ENCODE peak calls at places on chromosomes 4 and X, in ten cellular contexts. O, J, N, E, A, P, T, D, V and R are unnamed samples.

GRCh38 chr4:79399076-79399475 is 9.0 kb downstream of the GK2 start:
- DNase-seq in O (no peak), D (no peak), V (no peak), T (no peak), E (no peak), P (no peak), A (no peak), J (no peak), N (no peak), R (no peak)

GRCh38 chrX:23287191-23287764 is 47.4 kb upstream of the PTCHD1 start:
- DNase-seq in O (no peak), T (no peak), P (no peak), A (no peak), D (no peak), J (no peak), V (no peak), N (no peak), E (no peak), R (no peak)

GRCh38 chr4:43547560-43547959 is 655.0 kb downstream of the GRXCR1 start:
- DNase-seq in T (no peak), O (no peak), P (no peak), D (no peak), E (no peak), V (no peak), J (no peak), A (no peak), N (no peak), R (no peak)

GRCh38 chrX:68989865-68990606 is 161.2 kb downstream of the EFNB1 start:
- DNase-seq in D (no peak), A (no peak), O (peak), N (no peak), J (no peak), E (no peak), P (peak), T (no peak), V (no peak), R (no peak)

GRCh38 chr4:93981594-93981993 is 153.0 kb downstream of the ATOH1 start:
- DNase-seq in O (no peak), A (no peak), E (no peak), J (no peak), P (no peak), N (no peak), T (no peak), D (no peak), V (no peak), R (no peak)

GRCh38 chrX:98111684-98112083 is 1228.0 kb downstream of the RPA4 start:
- DNase-seq in O (no peak), E (no peak), P (no peak), T (no peak), D (no peak), V (no peak), N (no peak), J (no peak), A (no peak), R (no peak)

GRCh38 chr4:144701683-144702233 is 55.8 kb downstream of the HHIP start:
- DNase-seq in N (no peak), O (no peak), T (no peak), V (no peak), P (no peak), A (no peak), D (no peak), E (no peak), J (no peak), R (no peak)

GRCh38 chr4:79467246-79467932 is 59.4 kb upstream of the GK2 start:
- DNase-seq in P (no peak), D (no peak), V (no peak), T (no peak), E (no peak), O (no peak), A (no peak), J (no peak), N (no peak), R (no peak)

GRCh38 chrX:153726286-153727107 is 1.8 kb downstream of the ABCD1 start:
- DNase-seq in P (peak), V (peak), J (peak), T (no peak), N (no peak), O (no peak), E (no peak), A (peak), D (peak), R (no peak)

GRCh38 chr4:8082517-8083055 is 76.0 kb downstream of the ABLIM2 start:
- DNase-seq in O (no peak), P (no peak), J (no peak), D (no peak), A (no peak), T (no peak), V (no peak), E (no peak), N (no peak), R (no peak)

GRCh38 chr4:53532521-53532920 is 58.8 kb downstream of the LNX1 start:
- DNase-seq in J (no peak), T (no peak), A (no peak), V (no peak), O (no peak), N (no peak), E (no peak), P (no peak), D (no peak), R (no peak)

GRCh38 chr4:52959545-52959944 is 97.4 kb downstream of the RASL11B start:
- DNase-seq in O (peak), T (no peak), P (no peak), N (no peak), V (no peak), A (no peak), J (no peak), D (no peak), E (no peak), R (no peak)

GRCh38 chr4:22268350-22269025 is 247.4 kb downstream of the ADGRA3 start:
- DNase-seq in P (no peak), J (no peak), O (no peak), E (no peak), V (no peak), T (no peak), D (no peak), N (no peak), A (no peak), R (no peak)

GRCh38 chr4:5809216-5809776 is 83.6 kb downstream of the CRMP1 start:
- DNase-seq in A (no peak), T (no peak), N (no peak), J (no peak), E (no peak), V (no peak), O (no peak), D (no peak), P (peak), R (no peak)

GRCh38 chr4:20044502-20044911 is 207.2 kb upstream of the SLIT2 start:
- DNase-seq in N (no peak), J (no peak), D (no peak), E (no peak), V (no peak), A (no peak), P (no peak), O (peak), T (no peak), R (peak)

GRCh38 chr4:84499065-84499982 is at the start of gene NKX6-1:
- DNase-seq in T (peak), A (peak), V (peak), N (no peak), E (peak), P (peak), J (no peak), D (no peak), O (no peak), R (peak)

GRCh38 chr4:89617256-89617655 is 219.7 kb downstream of the SNCA start:
- DNase-seq in V (no peak), O (no peak), J (no peak), D (no peak), T (no peak), P (no peak), A (no peak), N (no peak), E (no peak), R (no peak)

GRCh38 chr4:116752027-116752426 is 333.3 kb downstream of the TRAM1L1 start:
- DNase-seq in D (no peak), N (no peak), A (no peak), J (no peak), O (no peak), T (no peak), E (no peak), P (no peak), V (no peak), R (no peak)

GRCh38 chr4:25888781-25889180 is 25.2 kb upstream of the SMIM20 start:
- DNase-seq in A (no peak), P (no peak), N (no peak), E (no peak), V (no peak), D (no peak), T (no peak), O (no peak), J (no peak), R (no peak)

GRCh38 chr4:23290656-23291055 is 597.9 kb downstream of the GBA3 start:
- DNase-seq in A (no peak), N (no peak), P (no peak), E (no peak), J (no peak), V (no peak), T (no peak), O (no peak), D (no peak), R (no peak)

GRCh38 chr4:72076562-72076961 is 44.8 kb downstream of the NPFFR2 start:
- DNase-seq in A (no peak), O (no peak), J (no peak), N (no peak), P (no peak), V (no peak), E (no peak), T (no peak), D (no peak), R (no peak)

GRCh38 chr4:6562931-6563901 is 11.8 kb upstream of the MAN2B2 start:
- DNase-seq in P (no peak), V (no peak), T (no peak), D (no peak), J (no peak), N (no peak), E (no peak), O (no peak), A (peak), R (peak)

GRCh38 chr4:170109586-170110289 is 20.0 kb upstream of the AADAT start:
- DNase-seq in J (no peak), E (no peak), N (no peak), P (no peak), V (no peak), O (no peak), A (no peak), T (no peak), D (no peak), R (no peak)

GRCh38 chr4:89994176-89994873 is 99.7 kb downstream of the MMRN1 start:
- DNase-seq in J (no peak), T (no peak), O (no peak), N (no peak), A (no peak), E (no peak), V (no peak), D (no peak), P (no peak), R (peak)

GRCh38 chrX:78066110-78066509 is 37.9 kb upstream of the PGK1 start:
- DNase-seq in E (no peak), O (peak), N (no peak), P (no peak), T (no peak), V (no peak), D (no peak), J (no peak), A (no peak), R (no peak)

GRCh38 chr4:101103381-101104142 is 243.8 kb downstream of the PPP3CA start:
- DNase-seq in J (no peak), O (no peak), E (no peak), T (no peak), D (no peak), P (no peak), N (no peak), V (no peak), A (no peak), R (no peak)

GRCh38 chrX:25275159-25275558 is 259.4 kb upstream of the ARX start:
- DNase-seq in J (no peak), T (no peak), A (no peak), D (no peak), V (no peak), O (no peak), P (no peak), N (no peak), E (no peak), R (no peak)

GRCh38 chr4:61773655-61774245 is 573.6 kb downstream of the ADGRL3 start:
- DNase-seq in A (no peak), D (no peak), N (no peak), E (no peak), P (no peak), J (no peak), V (no peak), O (no peak), T (no peak), R (no peak)

GRCh38 chrX:17376381-17377046 is 1.5 kb downstream of the NHS start:
- DNase-seq in J (no peak), A (peak), T (no peak), O (no peak), P (peak), E (no peak), N (no peak), V (no peak), D (no peak), R (no peak)

GRCh38 chr4:54513231-54513630 is 144.5 kb upstream of the KIT start:
- DNase-seq in O (peak), T (no peak), E (no peak), P (no peak), A (no peak), V (peak), J (no peak), N (no peak), D (no peak), R (peak)

GRCh38 chrX:38717871-38718270 is 83.4 kb upstream of the MID1IP1 start:
- DNase-seq in D (no peak), O (no peak), T (no peak), N (no peak), P (no peak), J (no peak), A (no peak), E (peak), V (no peak), R (peak)

GRCh38 chr4:23921447-23921845 is 31.6 kb upstream of the PPARGC1A start:
- DNase-seq in E (no peak), V (no peak), D (no peak), O (no peak), N (no peak), P (no peak), T (no peak), A (no peak), J (no peak), R (no peak)

GRCh38 chr4:10593130-10593529 is 91.4 kb downstream of the CLNK start:
- DNase-seq in E (peak), V (no peak), A (no peak), N (no peak), P (no peak), J (no peak), D (no peak), O (no peak), T (no peak), R (no peak)

GRCh38 chr4:10589308-10589707 is 95.3 kb downstream of the CLNK start:
- DNase-seq in P (no peak), A (no peak), T (no peak), D (no peak), E (no peak), O (no peak), J (no peak), N (no peak), V (no peak), R (no peak)

GRCh38 chr4:10587697-10588096 is 96.9 kb downstream of the CLNK start:
- DNase-seq in V (no peak), E (no peak), T (no peak), O (no peak), J (no peak), D (no peak), P (no peak), A (no peak), N (no peak), R (no peak)

GRCh38 chr4:10589808-10590207 is 94.8 kb downstream of the CLNK start:
- DNase-seq in D (no peak), E (no peak), N (no peak), J (no peak), T (no peak), O (no peak), V (no peak), A (no peak), P (no peak), R (no peak)

GRCh38 chr4:10590896-10591295 is 93.7 kb downstream of the CLNK start:
- DNase-seq in A (no peak), J (no peak), V (no peak), D (no peak), P (no peak), T (no peak), E (no peak), N (no peak), O (no peak), R (no peak)
- TF ChIP-seq CTCF in A (no peak), J (no peak), V (no peak), D (no peak), P (no peak), T (no peak), E (no peak), N (no peak), O (no peak), R (no peak)

DNA sequence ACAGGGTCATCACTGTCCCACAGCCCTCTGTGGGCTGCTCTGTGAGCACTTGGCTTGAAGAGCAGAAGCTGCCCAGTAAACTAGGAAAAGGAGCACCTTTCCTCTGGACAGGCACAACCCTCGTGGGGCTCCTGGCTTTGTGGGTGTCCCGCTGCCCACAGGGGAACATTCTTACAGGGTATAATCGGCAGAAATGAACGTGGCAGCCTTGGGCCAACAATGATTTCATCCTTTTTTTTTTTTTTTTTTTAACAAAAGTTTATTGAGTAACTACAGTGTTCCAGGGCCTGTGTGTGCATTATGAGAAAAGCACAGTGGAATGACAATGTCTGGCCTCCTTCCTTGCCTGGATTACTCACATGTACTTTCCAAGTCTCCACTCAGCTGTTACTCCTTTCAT is 197.2 kb downstream of the PDGFC start:
- DNase-seq in O (peak), A (no peak), N (no peak), J (no peak), E (no peak), D (no peak), P (no peak), V (no peak), T (no peak), R (peak)
- H3K27ac ChIP-seq in O (peak), A (peak), N (no peak), J (no peak), E (peak), D (no peak), P (no peak), V (no peak), T (peak), R (peak)

DNA sequence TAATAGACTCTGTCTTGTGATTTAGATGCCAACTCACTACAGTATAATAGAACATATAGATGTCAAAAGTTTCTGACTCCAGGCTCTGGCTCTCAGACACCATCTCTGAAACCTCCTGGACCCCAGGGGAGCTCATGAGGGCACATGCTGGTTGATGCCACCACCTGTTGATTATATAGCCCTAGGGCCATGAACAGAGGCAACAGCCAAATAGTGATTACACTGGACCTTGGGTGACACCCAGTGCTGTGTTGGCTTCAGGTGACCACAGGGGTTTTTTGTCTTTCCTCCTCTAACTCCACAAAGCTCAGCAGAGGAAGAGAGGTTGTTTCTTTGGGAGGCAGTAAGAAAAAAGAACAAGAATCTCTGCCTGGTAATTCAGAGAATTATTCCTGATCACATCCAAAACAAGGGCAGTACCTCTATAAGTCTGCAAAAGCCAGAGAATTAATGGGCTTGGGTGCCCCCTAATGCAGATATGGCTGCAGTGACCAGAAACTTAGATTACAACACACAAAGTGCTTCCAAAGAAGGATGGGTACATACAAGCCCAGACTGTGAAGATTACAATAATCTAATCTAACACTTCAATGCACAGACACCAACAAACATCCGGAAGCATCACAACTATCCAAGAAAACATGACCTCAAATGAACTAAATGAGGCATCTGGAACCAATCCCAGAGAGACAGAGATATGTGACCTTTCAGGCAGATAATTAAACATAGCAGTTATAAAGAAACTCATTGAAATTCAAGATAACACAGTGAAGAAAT is 1920.6 kb downstream of the ARAP2 start:
- DNase-seq in V (no peak), J (no peak), O (no peak), E (no peak), T (no peak), A (no peak), N (no peak), P (no peak), D (no peak), R (no peak)
- TF ChIP-seq CTCF in V (no peak), J (peak), O (peak), E (no peak), T (no peak), A (no peak), N (no peak), P (no peak), D (no peak), R (no peak)

DNA sequence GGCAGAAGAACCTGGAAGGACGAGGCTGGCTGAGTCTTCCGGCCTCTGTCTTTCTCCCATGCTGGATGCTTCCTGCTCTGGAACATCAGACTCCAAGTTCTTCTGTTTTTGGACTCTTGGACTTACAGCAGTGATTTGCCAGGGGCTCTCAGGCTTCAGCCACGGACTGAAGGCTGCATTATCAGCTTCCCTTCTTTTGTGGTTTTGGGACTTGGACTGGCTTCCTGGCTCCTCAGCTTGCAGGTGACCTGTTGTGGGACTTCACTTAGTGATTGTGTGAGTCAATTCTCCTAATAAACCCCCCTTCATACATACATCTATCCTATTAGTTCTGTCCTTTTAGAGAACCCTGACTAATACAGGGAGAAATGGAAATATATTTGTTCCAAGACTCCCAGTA is 265.8 kb downstream of the PCDH18 start:
- DNase-seq in A (no peak), E (no peak), D (no peak), V (no peak), N (no peak), T (no peak), P (no peak), J (no peak), O (no peak), R (no peak)
- H3K27ac ChIP-seq in A (no peak), E (no peak), D (no peak), V (no peak), N (no peak), T (no peak), P (no peak), J (no peak), O (no peak), R (no peak)

DNA sequence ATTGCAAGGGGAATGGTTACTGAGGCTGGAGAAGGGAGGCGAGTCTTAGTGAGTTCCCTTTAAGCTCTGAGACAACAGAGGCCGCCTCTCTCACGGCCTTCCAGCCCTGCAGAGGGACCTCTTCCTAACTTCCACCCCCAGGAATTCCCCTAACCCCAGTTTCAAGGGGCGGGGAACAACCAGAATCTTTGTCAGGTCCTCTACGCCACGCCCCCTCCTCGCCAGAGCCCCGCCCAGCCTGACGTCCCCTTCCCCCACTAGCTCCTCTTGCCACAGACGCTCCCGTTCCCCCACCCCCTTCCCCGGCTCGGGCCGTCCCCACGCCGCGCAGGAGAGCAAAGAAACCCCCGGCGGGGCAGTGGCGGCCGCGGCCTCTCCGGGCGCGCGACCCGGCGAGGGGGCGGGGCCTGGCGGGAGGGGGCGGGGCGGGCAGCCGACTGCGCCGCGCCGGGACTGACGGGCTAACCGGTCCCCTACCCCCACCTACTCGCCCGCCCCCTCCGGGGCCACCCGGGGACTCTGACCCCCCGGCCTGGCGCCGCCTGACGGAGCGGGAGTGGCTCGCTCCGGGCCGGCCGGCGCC is 12.2 kb upstream of the TMEM156 start:
- DNase-seq in D (peak), A (peak), N (peak), T (no peak), O (peak), V (peak), J (peak), P (peak), E (peak), R (peak)
- TF ChIP-seq CTCF in D (no peak), A (no peak), N (no peak), T (no peak), O (peak), V (no peak), J (no peak), P (no peak), E (no peak), R (no peak)